ENCODE peak calls at places on chromosomes 4 and X, in four cellular contexts. L, W, K and M are unnamed samples.

GRCh38 chrX:34585561-34585960 is 71.5 kb downstream of the TMEM47 start:
- DNase-seq in L (no peak), W (no peak), K (no peak), M (no peak)

GRCh38 chr4:169311643-169312365 is 41.0 kb upstream of the SH3RF1 start:
- DNase-seq in L (peak; percentile 33), W (peak; percentile 8), K (peak; percentile 62), M (peak; percentile 60)

GRCh38 chr4:19880205-19880604 is 371.5 kb upstream of the SLIT2 start:
- DNase-seq in L (no peak), W (peak; percentile 56), K (peak; percentile 3), M (no peak)

GRCh38 chr4:139622856-139623255 is 42.8 kb upstream of the MGST2 start:
- DNase-seq in L (no peak), W (no peak), K (no peak), M (no peak)

GRCh38 chrX:71618303-71618721 is at the start of gene CXCR3:
- DNase-seq in L (no peak), W (peak; percentile 77), K (no peak), M (no peak)

GRCh38 chrX:28189011-28189410 is 207.8 kb upstream of the DCAF8L1 start:
- DNase-seq in L (no peak), W (no peak), K (peak; percentile 90), M (no peak)

GRCh38 chr4:16713271-16713670 is 185.2 kb downstream of the LDB2 start:
- DNase-seq in L (no peak), W (no peak), K (no peak), M (no peak)

GRCh38 chrX:19628006-19628575 is 112.8 kb upstream of the MAP3K15 start:
- DNase-seq in L (no peak), W (no peak), K (no peak), M (no peak)

GRCh38 chr4:44535981-44536380 is 87.4 kb upstream of the KCTD8 start:
- DNase-seq in L (no peak), W (no peak), K (no peak), M (no peak)

GRCh38 chrX:154539077-154539476 is 7.6 kb downstream of the G6PD start:
- DNase-seq in L (no peak), W (no peak), K (no peak), M (peak; percentile 30)

GRCh38 chrX:21745756-21746155 is 12.2 kb downstream of the SMPX start:
- DNase-seq in L (peak; percentile 23), W (peak; percentile 31), K (peak; percentile 40), M (peak; percentile 73)

GRCh38 chr4:145098675-145099037 is 545 bp downstream of the ABCE1 start:
- DNase-seq in L (no peak), W (peak; percentile 48), K (peak; percentile 63), M (peak; percentile 83)

GRCh38 chr4:83285022-83285387 is 407 bp upstream of the COQ2 start:
- DNase-seq in L (peak; percentile 11), W (no peak), K (peak; percentile 61), M (no peak)

GRCh38 chr4:95798727-95799126 is 41.2 kb upstream of the PDHA2 start:
- DNase-seq in L (no peak), W (no peak), K (no peak), M (no peak)

GRCh38 chrX:124347242-124347641 is 879 bp downstream of the SH2D1A start:
- DNase-seq in L (no peak), W (peak; percentile 44), K (no peak), M (no peak)

GRCh38 chrX:109537324-109537665 is 651 bp downstream of the NXT2 start:
- DNase-seq in L (no peak), W (no peak), K (peak; percentile 78), M (no peak)

GRCh38 chr4:159481936-159482335 is 379.1 kb downstream of the RAPGEF2 start:
- DNase-seq in L (no peak), W (no peak), K (no peak), M (no peak)

GRCh38 chr4:155832664-155833063 is 33.4 kb downstream of the ASIC5 start:
- DNase-seq in L (no peak), W (no peak), K (no peak), M (no peak)

GRCh38 chr4:155828628-155829027 is 37.4 kb downstream of the ASIC5 start:
- DNase-seq in L (no peak), W (no peak), K (peak; percentile 11), M (no peak)
- H3K4me2 ChIP-seq in L (no peak overlapping the region), W (no peak overlapping the region), K (no peak overlapping the region), M (no peak overlapping the region)

DNA sequence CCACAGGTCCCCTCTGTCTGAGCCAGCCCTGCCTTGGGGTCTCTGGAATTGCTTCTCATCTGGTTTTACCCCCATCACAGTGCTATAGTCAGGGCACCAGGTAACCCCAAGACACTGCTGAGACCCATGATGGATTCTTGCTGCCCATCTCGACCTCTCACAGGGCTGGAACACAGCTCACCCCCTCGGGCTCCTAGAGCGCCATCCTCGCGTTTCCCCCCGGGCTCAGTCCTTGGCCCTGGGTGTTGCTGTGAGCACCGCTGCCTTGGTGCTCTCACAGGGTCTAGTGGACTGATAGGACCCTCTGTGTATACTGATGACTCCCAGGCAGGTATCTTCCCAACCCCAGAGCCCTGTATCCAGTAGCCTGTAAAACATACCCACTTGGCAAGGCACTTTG is 8.8 kb downstream of the MAEA start:
- DNase-seq in L (no peak), W (no peak), K (no peak), M (no peak)
- H3K79me2 ChIP-seq in L (peaks cover 93% of the 10 kb centered on the region), W (peaks cover 97% of the 10 kb centered on the region), K (peaks cover 78% of the 10 kb centered on the region), M (peaks cover 88% of the 10 kb centered on the region)

GRCh38 chr4:122921300-122921699 is 1.1 kb downstream of the NUDT6 start:
- DNase-seq in L (no peak), W (no peak), K (no peak), M (no peak)
- H3K9ac ChIP-seq in L (peak overlapping the region; percentile 46), W (peak overlapping the region; percentile 71), K (no peak overlapping the region), M (peak overlapping the region; percentile 89)

DNA sequence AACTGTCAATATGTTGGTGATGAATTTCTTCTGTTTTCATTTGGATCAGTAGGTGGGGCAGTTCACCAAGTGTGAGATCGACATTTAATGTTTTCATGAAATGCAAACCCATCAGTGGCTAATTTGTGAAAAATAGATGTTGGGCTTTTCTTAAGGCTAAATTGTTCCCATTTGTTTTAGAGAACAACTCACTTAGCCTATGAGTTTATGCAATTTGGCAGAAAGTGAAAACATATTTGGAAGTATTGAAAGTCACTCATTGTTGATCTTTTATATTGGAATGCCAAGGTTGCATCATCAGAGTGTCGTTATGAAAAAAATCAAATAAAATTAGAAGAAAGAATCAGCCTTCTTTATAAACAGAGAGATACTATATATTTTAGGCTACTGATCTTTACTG is 132.4 kb downstream of the RPA4 start:
- DNase-seq in L (no peak), W (no peak), K (peak; percentile 12), M (no peak)
- H3K4me2 ChIP-seq in L (no peak overlapping the region), W (no peak overlapping the region), K (no peak overlapping the region), M (no peak overlapping the region)

GRCh38 chr4:4299006-4299405 is 9.0 kb downstream of the ZBTB49 start:
- DNase-seq in L (no peak), W (no peak), K (no peak), M (no peak)

GRCh38 chr4:4302001-4302400 is 11.9 kb downstream of the ZBTB49 start:
- DNase-seq in L (no peak), W (no peak), K (no peak), M (no peak)

GRCh38 chr4:4293279-4293678 is 3.2 kb downstream of the ZBTB49 start:
- DNase-seq in L (no peak), W (no peak), K (no peak), M (no peak)

DNA sequence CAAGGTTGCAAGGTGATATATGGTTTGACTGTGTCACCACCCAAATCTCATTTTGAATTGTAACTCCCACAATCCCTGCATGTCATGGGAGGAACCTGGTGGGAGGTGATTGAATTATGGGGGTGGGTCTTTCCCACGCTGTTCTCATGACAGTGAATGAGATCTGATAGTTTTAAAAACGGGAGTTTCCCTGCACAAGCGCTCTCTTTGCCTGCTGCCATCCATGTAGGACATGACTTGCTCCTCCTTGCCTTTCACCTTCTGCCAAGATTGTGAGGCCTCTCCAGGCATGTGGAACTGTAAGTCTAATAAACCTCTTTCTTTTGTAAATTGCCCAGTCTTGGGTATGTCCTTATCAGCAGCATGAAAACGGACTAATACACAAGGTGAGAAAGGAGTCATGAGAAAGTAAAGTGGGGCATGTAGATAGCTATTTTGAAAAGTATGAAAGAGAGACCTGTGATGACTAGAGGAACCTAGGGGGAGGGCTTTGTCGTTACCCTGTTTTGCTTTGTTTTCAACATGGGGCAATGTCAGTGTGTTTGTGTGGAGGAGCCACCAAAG is 6.3 kb downstream of the ZBTB49 start:
- DNase-seq in L (no peak), W (no peak), K (no peak), M (no peak)
- H3K79me2 ChIP-seq in L (peaks cover 8% of the 10 kb centered on the region), W (peaks cover 76% of the 10 kb centered on the region), K (peaks cover 21% of the 10 kb centered on the region), M (peaks cover 91% of the 10 kb centered on the region)

GRCh38 chrX:52262195-52262546 is 77.5 kb downstream of the MAGED4 start:
- DNase-seq in L (no peak), W (peak; percentile 3), K (no peak), M (no peak)
- H3K9ac ChIP-seq in L (no peak overlapping the region), W (peak overlapping the region; percentile 55), K (peak overlapping the region; percentile 60), M (peak overlapping the region; percentile 73)

DNA sequence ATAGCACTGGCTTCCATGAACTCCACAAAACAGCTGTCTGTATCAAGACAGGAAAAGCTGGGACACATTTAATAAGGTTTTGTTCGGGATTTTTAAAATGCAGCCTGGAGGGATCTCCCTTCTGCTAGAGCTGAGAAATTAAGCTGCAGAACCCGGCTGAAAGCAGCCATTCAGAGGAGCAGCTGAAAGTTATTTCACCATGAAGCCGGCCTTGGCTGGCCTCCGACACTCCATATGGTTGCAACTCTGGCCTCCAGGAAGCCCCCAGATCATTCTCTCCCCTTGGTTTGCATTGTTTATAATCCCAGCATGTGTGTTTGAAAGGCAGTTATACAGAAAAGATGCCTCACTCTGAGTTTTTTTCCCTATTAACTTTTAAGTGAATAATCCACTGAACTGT is 239.4 kb downstream of the SPATA18 start:
- DNase-seq in L (no peak), W (no peak), K (no peak), M (no peak)
- H3K4me2 ChIP-seq in L (no peak overlapping the region), W (no peak overlapping the region), K (no peak overlapping the region), M (no peak overlapping the region)

GRCh38 chr4:140740906-140741670 is 15.1 kb downstream of the TBC1D9 start:
- DNase-seq in L (no peak), W (no peak), K (no peak), M (no peak)
- H3K79me2 ChIP-seq in L (no peaks in the 10 kb centered on the region), W (no peaks in the 10 kb centered on the region), K (no peaks in the 10 kb centered on the region), M (no peaks in the 10 kb centered on the region)

GRCh38 chr4:68463796-68464195 is 16.5 kb downstream of the TMPRSS11E start:
- DNase-seq in L (no peak), W (no peak), K (peak; percentile 11), M (no peak)
- H3K9ac ChIP-seq in L (no peak overlapping the region), W (no peak overlapping the region), K (no peak overlapping the region), M (no peak overlapping the region)

GRCh38 chr4:104493071-104493831 is 1.4 kb downstream of the CXXC4 start:
- DNase-seq in L (no peak), W (no peak), K (no peak), M (no peak)
- H3K4me2 ChIP-seq in L (no peak overlapping the region), W (no peak overlapping the region), K (no peak overlapping the region), M (no peak overlapping the region)